ENCODE peak calls at places on chromosomes 13 and 19, in six cellular contexts. One of them, this sample, is unnamed.

GRCh38 chr13:74889321-74889720 is 592.6 kb downstream of the TBC1D4 start:
- DNase-seq in prostate gland: peak; percentile 11
- DNase-seq in activated naive CD8-positive, alpha-beta T cell treated with anti-CD3 and anti-CD28 coated beads, Interleukin-2, amount 50 U/mL, for 24 hours: no peak
- DNase-seq in germinal center: no peak
- DNase-seq in T1000: no peak
- DNase-seq in pons: no peak
- DNase-seq in this sample: no peak

GRCh38 chr19:29666634-29667389 is 1.6 kb downstream of the PLEKHF1 start:
- DNase-seq in T1000: no peak
- DNase-seq in activated naive CD8-positive, alpha-beta T cell treated with anti-CD3 and anti-CD28 coated beads, Interleukin-2, amount 50 U/mL, for 24 hours: peak; percentile 31
- DNase-seq in prostate gland: peak; percentile 70
- DNase-seq in pons: peak; percentile 43
- DNase-seq in germinal center: no peak
- DNase-seq in this sample: no peak

GRCh38 chr13:113539822-113540221 is 44.7 kb upstream of the TFDP1 start:
- DNase-seq in T1000: no peak
- DNase-seq in activated naive CD8-positive, alpha-beta T cell treated with anti-CD3 and anti-CD28 coated beads, Interleukin-2, amount 50 U/mL, for 24 hours: no peak
- DNase-seq in pons: no peak
- DNase-seq in prostate gland: no peak
- DNase-seq in germinal center: no peak
- DNase-seq in this sample: no peak

GRCh38 chr13:57633141-57633949 is 1.8 kb downstream of the PCDH17 start:
- DNase-seq in pons: peak; percentile 77
- DNase-seq in germinal center: no peak
- DNase-seq in prostate gland: no peak
- DNase-seq in T1000: no peak
- DNase-seq in activated naive CD8-positive, alpha-beta T cell treated with anti-CD3 and anti-CD28 coated beads, Interleukin-2, amount 50 U/mL, for 24 hours: no peak
- DNase-seq in this sample: no peak

GRCh38 chr19:11451327-11451941 is 16.0 kb downstream of the PRKCSH start:
- DNase-seq in T1000: no peak
- DNase-seq in germinal center: no peak
- DNase-seq in prostate gland: no peak
- DNase-seq in activated naive CD8-positive, alpha-beta T cell treated with anti-CD3 and anti-CD28 coated beads, Interleukin-2, amount 50 U/mL, for 24 hours: no peak
- DNase-seq in pons: no peak
- DNase-seq in this sample: no peak

GRCh38 chr19:5448374-5448773 is 6.8 kb upstream of the ZNRF4 start:
- DNase-seq in pons: no peak
- DNase-seq in T1000: no peak
- DNase-seq in prostate gland: no peak
- DNase-seq in germinal center: no peak
- DNase-seq in activated naive CD8-positive, alpha-beta T cell treated with anti-CD3 and anti-CD28 coated beads, Interleukin-2, amount 50 U/mL, for 24 hours: no peak
- DNase-seq in this sample: no peak

GRCh38 chr13:30737511-30738342 is 2.4 kb downstream of the ALOX5AP start:
- DNase-seq in activated naive CD8-positive, alpha-beta T cell treated with anti-CD3 and anti-CD28 coated beads, Interleukin-2, amount 50 U/mL, for 24 hours: no peak
- DNase-seq in germinal center: peak; percentile 28
- DNase-seq in pons: no peak
- DNase-seq in T1000: no peak
- DNase-seq in prostate gland: no peak
- DNase-seq in this sample: no peak

GRCh38 chr19:5925830-5926459 is 11.9 kb downstream of the CAPS start:
- DNase-seq in activated naive CD8-positive, alpha-beta T cell treated with anti-CD3 and anti-CD28 coated beads, Interleukin-2, amount 50 U/mL, for 24 hours: no peak
- DNase-seq in T1000: no peak
- DNase-seq in prostate gland: no peak
- DNase-seq in pons: no peak
- DNase-seq in germinal center: no peak
- DNase-seq in this sample: no peak

GRCh38 chr13:42735011-42735410 is 46.4 kb upstream of the FAM216B start:
- DNase-seq in T1000: no peak
- DNase-seq in germinal center: no peak
- DNase-seq in prostate gland: no peak
- DNase-seq in pons: no peak
- DNase-seq in activated naive CD8-positive, alpha-beta T cell treated with anti-CD3 and anti-CD28 coated beads, Interleukin-2, amount 50 U/mL, for 24 hours: no peak
- DNase-seq in this sample: no peak

GRCh38 chr13:27636624-27637288 is 15.1 kb downstream of the POLR1D start:
- DNase-seq in T1000: no peak
- DNase-seq in activated naive CD8-positive, alpha-beta T cell treated with anti-CD3 and anti-CD28 coated beads, Interleukin-2, amount 50 U/mL, for 24 hours: no peak
- DNase-seq in germinal center: no peak
- DNase-seq in prostate gland: no peak
- DNase-seq in pons: no peak
- DNase-seq in this sample: no peak

GRCh38 chr13:73200432-73200831 is 141.6 kb downstream of the KLF5 start:
- DNase-seq in prostate gland: peak; percentile 16
- DNase-seq in activated naive CD8-positive, alpha-beta T cell treated with anti-CD3 and anti-CD28 coated beads, Interleukin-2, amount 50 U/mL, for 24 hours: no peak
- DNase-seq in pons: no peak
- DNase-seq in germinal center: no peak
- DNase-seq in T1000: no peak
- DNase-seq in this sample: no peak

GRCh38 chr19:29771708-29772415 is 39.9 kb upstream of the CCNE1 start:
- DNase-seq in activated naive CD8-positive, alpha-beta T cell treated with anti-CD3 and anti-CD28 coated beads, Interleukin-2, amount 50 U/mL, for 24 hours: peak; percentile 45
- DNase-seq in prostate gland: peak; percentile 22
- DNase-seq in germinal center: no peak
- DNase-seq in pons: peak; percentile 21
- DNase-seq in T1000: no peak
- DNase-seq in this sample: peak; percentile 62

GRCh38 chr13:111981006-111981405 is 85.9 kb upstream of the SOX1 start:
- DNase-seq in activated naive CD8-positive, alpha-beta T cell treated with anti-CD3 and anti-CD28 coated beads, Interleukin-2, amount 50 U/mL, for 24 hours: no peak
- DNase-seq in prostate gland: no peak
- DNase-seq in germinal center: no peak
- DNase-seq in pons: no peak
- DNase-seq in T1000: no peak
- DNase-seq in this sample: no peak

GRCh38 chr19:10226376-10227214 is 4.5 kb downstream of the S1PR2 start:
- DNase-seq in activated naive CD8-positive, alpha-beta T cell treated with anti-CD3 and anti-CD28 coated beads, Interleukin-2, amount 50 U/mL, for 24 hours: no peak
- DNase-seq in pons: peak; percentile 44
- DNase-seq in T1000: no peak
- DNase-seq in germinal center: no peak
- DNase-seq in prostate gland: no peak
- DNase-seq in this sample: no peak

GRCh38 chr13:20882206-20882605 is 20.3 kb downstream of the XPO4 start:
- DNase-seq in pons: no peak
- DNase-seq in germinal center: no peak
- DNase-seq in activated naive CD8-positive, alpha-beta T cell treated with anti-CD3 and anti-CD28 coated beads, Interleukin-2, amount 50 U/mL, for 24 hours: no peak
- DNase-seq in prostate gland: no peak
- DNase-seq in T1000: no peak
- DNase-seq in this sample: no peak

GRCh38 chr19:45801603-45802175 is 9.0 kb upstream of the DMWD start:
- DNase-seq in prostate gland: no peak
- DNase-seq in activated naive CD8-positive, alpha-beta T cell treated with anti-CD3 and anti-CD28 coated beads, Interleukin-2, amount 50 U/mL, for 24 hours: no peak
- DNase-seq in germinal center: no peak
- DNase-seq in pons: no peak
- DNase-seq in T1000: no peak
- DNase-seq in this sample: no peak

GRCh38 chr19:49567722-49568454 is 12.5 kb downstream of the NOSIP start:
- DNase-seq in pons: no peak
- DNase-seq in activated naive CD8-positive, alpha-beta T cell treated with anti-CD3 and anti-CD28 coated beads, Interleukin-2, amount 50 U/mL, for 24 hours: peak; percentile 53
- DNase-seq in prostate gland: no peak
- DNase-seq in T1000: no peak
- DNase-seq in germinal center: no peak
- DNase-seq in this sample: no peak

GRCh38 chr13:29702912-29703351 is 107.4 kb upstream of the SLC7A1 start:
- DNase-seq in prostate gland: no peak
- DNase-seq in T1000: peak; percentile 81
- DNase-seq in germinal center: no peak
- DNase-seq in activated naive CD8-positive, alpha-beta T cell treated with anti-CD3 and anti-CD28 coated beads, Interleukin-2, amount 50 U/mL, for 24 hours: no peak
- DNase-seq in pons: no peak
- DNase-seq in this sample: peak; percentile 77

GRCh38 chr13:45119469-45119989 is 781 bp upstream of the GTF2F2 start:
- DNase-seq in pons: peak; percentile 51
- DNase-seq in activated naive CD8-positive, alpha-beta T cell treated with anti-CD3 and anti-CD28 coated beads, Interleukin-2, amount 50 U/mL, for 24 hours: peak; percentile 59
- DNase-seq in T1000: no peak
- DNase-seq in prostate gland: peak; percentile 8
- DNase-seq in germinal center: peak; percentile 19
- DNase-seq in this sample: no peak

GRCh38 chr19:39308531-39309304 is 11.9 kb downstream of the LRFN1 start:
- DNase-seq in germinal center: no peak
- DNase-seq in pons: no peak
- DNase-seq in prostate gland: no peak
- DNase-seq in activated naive CD8-positive, alpha-beta T cell treated with anti-CD3 and anti-CD28 coated beads, Interleukin-2, amount 50 U/mL, for 24 hours: no peak
- DNase-seq in T1000: no peak
- DNase-seq in this sample: no peak

GRCh38 chr19:5321851-5322681 is 18.5 kb downstream of the PTPRS start:
- DNase-seq in pons: no peak
- DNase-seq in T1000: no peak
- DNase-seq in prostate gland: no peak
- DNase-seq in activated naive CD8-positive, alpha-beta T cell treated with anti-CD3 and anti-CD28 coated beads, Interleukin-2, amount 50 U/mL, for 24 hours: peak; percentile 50
- DNase-seq in germinal center: peak; percentile 77
- DNase-seq in this sample: no peak

GRCh38 chr13:50222569-50223332 is 207.5 kb downstream of the KCNRG start:
- DNase-seq in pons: peak; percentile 46
- DNase-seq in prostate gland: peak; percentile 47
- DNase-seq in germinal center: no peak
- DNase-seq in T1000: no peak
- DNase-seq in activated naive CD8-positive, alpha-beta T cell treated with anti-CD3 and anti-CD28 coated beads, Interleukin-2, amount 50 U/mL, for 24 hours: no peak
- DNase-seq in this sample: no peak

GRCh38 chr13:100088282-100088647 is 628 bp upstream of the PCCA start:
- DNase-seq in prostate gland: no peak
- DNase-seq in activated naive CD8-positive, alpha-beta T cell treated with anti-CD3 and anti-CD28 coated beads, Interleukin-2, amount 50 U/mL, for 24 hours: no peak
- DNase-seq in T1000: no peak
- DNase-seq in pons: no peak
- DNase-seq in germinal center: no peak
- DNase-seq in this sample: no peak

GRCh38 chr13:41825691-41826090 is 135.2 kb downstream of the VWA8 start:
- DNase-seq in T1000: no peak
- DNase-seq in activated naive CD8-positive, alpha-beta T cell treated with anti-CD3 and anti-CD28 coated beads, Interleukin-2, amount 50 U/mL, for 24 hours: no peak
- DNase-seq in germinal center: no peak
- DNase-seq in prostate gland: no peak
- DNase-seq in pons: no peak
- DNase-seq in this sample: no peak

GRCh38 chr19:13428352-13428751 is 77.9 kb downstream of the CACNA1A start:
- DNase-seq in pons: no peak
- DNase-seq in germinal center: no peak
- DNase-seq in prostate gland: no peak
- DNase-seq in activated naive CD8-positive, alpha-beta T cell treated with anti-CD3 and anti-CD28 coated beads, Interleukin-2, amount 50 U/mL, for 24 hours: peak; percentile 18
- DNase-seq in T1000: no peak
- DNase-seq in this sample: peak; percentile 30

GRCh38 chr19:35030257-35031071 is at the start of gene SCN1B:
- DNase-seq in pons: no peak
- DNase-seq in germinal center: peak; percentile 62
- DNase-seq in prostate gland: no peak
- DNase-seq in activated naive CD8-positive, alpha-beta T cell treated with anti-CD3 and anti-CD28 coated beads, Interleukin-2, amount 50 U/mL, for 24 hours: peak; percentile 76
- DNase-seq in T1000: peak; percentile 61
- DNase-seq in this sample: peak; percentile 75

GRCh38 chr13:45626731-45627374 is 11.3 kb upstream of the ERICH6B start:
- DNase-seq in pons: no peak
- DNase-seq in prostate gland: no peak
- DNase-seq in activated naive CD8-positive, alpha-beta T cell treated with anti-CD3 and anti-CD28 coated beads, Interleukin-2, amount 50 U/mL, for 24 hours: no peak
- DNase-seq in T1000: no peak
- DNase-seq in germinal center: no peak
- DNase-seq in this sample: peak; percentile 26

GRCh38 chr19:19865750-19866598 is at the start of gene ZNF253:
- DNase-seq in activated naive CD8-positive, alpha-beta T cell treated with anti-CD3 and anti-CD28 coated beads, Interleukin-2, amount 50 U/mL, for 24 hours: peak; percentile 95
- DNase-seq in germinal center: peak; percentile 96
- DNase-seq in prostate gland: peak; percentile 98
- DNase-seq in pons: peak; percentile 99
- DNase-seq in T1000: peak; percentile 81
- DNase-seq in this sample: peak; percentile 91

GRCh38 chr13:44107357-44108121 is 227.8 kb downstream of the LACC1 start:
- DNase-seq in activated naive CD8-positive, alpha-beta T cell treated with anti-CD3 and anti-CD28 coated beads, Interleukin-2, amount 50 U/mL, for 24 hours: no peak
- DNase-seq in prostate gland: peak; percentile 43
- DNase-seq in T1000: no peak
- DNase-seq in pons: no peak
- DNase-seq in germinal center: no peak
- DNase-seq in this sample: no peak

GRCh38 chr19:55830656-55831055 is 1.1 kb downstream of the NLRP11 start:
- DNase-seq in activated naive CD8-positive, alpha-beta T cell treated with anti-CD3 and anti-CD28 coated beads, Interleukin-2, amount 50 U/mL, for 24 hours: no peak
- DNase-seq in germinal center: peak; percentile 59
- DNase-seq in T1000: no peak
- DNase-seq in pons: no peak
- DNase-seq in prostate gland: no peak
- DNase-seq in this sample: no peak

GRCh38 chr19:47756627-47756929 is 11.2 kb downstream of the NOP53 start:
- DNase-seq in prostate gland: no peak
- DNase-seq in T1000: no peak
- DNase-seq in germinal center: no peak
- DNase-seq in pons: no peak
- DNase-seq in activated naive CD8-positive, alpha-beta T cell treated with anti-CD3 and anti-CD28 coated beads, Interleukin-2, amount 50 U/mL, for 24 hours: no peak
- DNase-seq in this sample: no peak

GRCh38 chr13:62879071-62879470 is 1463.4 kb upstream of the PCDH20 start:
- DNase-seq in prostate gland: no peak
- DNase-seq in pons: no peak
- DNase-seq in germinal center: no peak
- DNase-seq in T1000: no peak
- DNase-seq in activated naive CD8-positive, alpha-beta T cell treated with anti-CD3 and anti-CD28 coated beads, Interleukin-2, amount 50 U/mL, for 24 hours: no peak
- DNase-seq in this sample: peak; percentile 17

GRCh38 chr19:18477042-18477760 is 39.3 kb upstream of the ISYNA1 start:
- DNase-seq in germinal center: no peak
- DNase-seq in activated naive CD8-positive, alpha-beta T cell treated with anti-CD3 and anti-CD28 coated beads, Interleukin-2, amount 50 U/mL, for 24 hours: no peak
- DNase-seq in T1000: no peak
- DNase-seq in prostate gland: no peak
- DNase-seq in pons: no peak
- DNase-seq in this sample: no peak

This sample was measured in HTR-8/SVneo.